ENCODE peak calls at places on chromosomes 5 and 9, in four cellular contexts. One of them, this sample, is unnamed.
A peak's percentile ranks its signal among the peaks of the same experiment; 100 is the strongest.

GRCh38 chr9:21579209-21579608 is 97.1 kb upstream of the IFNE start:
- DNase-seq in fibroblast of lung: peak; percentile 86
- DNase-seq in Peyer's patch: no peak
- DNase-seq in upper lobe of right lung: no peak
- DNase-seq in this sample: no peak

GRCh38 chr5:37721447-37721871 is 118.4 kb downstream of the GDNF start:
- DNase-seq in fibroblast of lung: peak; percentile 65
- DNase-seq in Peyer's patch: no peak
- DNase-seq in upper lobe of right lung: no peak
- DNase-seq in this sample: no peak

GRCh38 chr5:109689740-109690455 is at the start of gene MAN2A1:
- DNase-seq in fibroblast of lung: peak; percentile 64
- DNase-seq in Peyer's patch: peak; percentile 93
- DNase-seq in upper lobe of right lung: peak; percentile 91
- DNase-seq in this sample: peak; percentile 90

GRCh38 chr5:16819522-16820167 is 116.4 kb downstream of the MYO10 start:
- DNase-seq in fibroblast of lung: peak; percentile 82
- DNase-seq in Peyer's patch: no peak
- DNase-seq in upper lobe of right lung: no peak
- DNase-seq in this sample: no peak

GRCh38 chr5:31617867-31618266 is 21.1 kb upstream of the PDZD2 start:
- DNase-seq in fibroblast of lung: no peak
- DNase-seq in Peyer's patch: no peak
- DNase-seq in upper lobe of right lung: no peak
- DNase-seq in this sample: no peak

GRCh38 chr5:85709728-85710127 is 908.0 kb upstream of the COX7C start:
- DNase-seq in fibroblast of lung: no peak
- DNase-seq in Peyer's patch: no peak
- DNase-seq in upper lobe of right lung: no peak
- DNase-seq in this sample: no peak

GRCh38 chr5:1104327-1105006 is 7.4 kb downstream of the SLC12A7 start:
- DNase-seq in fibroblast of lung: no peak
- DNase-seq in Peyer's patch: no peak
- DNase-seq in upper lobe of right lung: no peak
- DNase-seq in this sample: no peak

GRCh38 chr9:21558627-21559401 is 76.7 kb upstream of the IFNE start:
- DNase-seq in fibroblast of lung: peak; percentile 52
- DNase-seq in Peyer's patch: no peak
- DNase-seq in upper lobe of right lung: peak; percentile 43
- DNase-seq in this sample: no peak

GRCh38 chr5:75524071-75524470 is 12.4 kb downstream of the POLK start:
- DNase-seq in fibroblast of lung: peak; percentile 10
- DNase-seq in Peyer's patch: no peak
- DNase-seq in upper lobe of right lung: no peak
- DNase-seq in this sample: no peak

GRCh38 chr5:22889714-22890113 is 36.6 kb upstream of the CDH12 start:
- DNase-seq in fibroblast of lung: no peak
- DNase-seq in Peyer's patch: no peak
- DNase-seq in upper lobe of right lung: no peak
- DNase-seq in this sample: no peak

GRCh38 chr5:21398511-21398910 is 1410.5 kb upstream of the CDH18 start:
- DNase-seq in fibroblast of lung: peak; percentile 0
- DNase-seq in Peyer's patch: no peak
- DNase-seq in upper lobe of right lung: no peak
- DNase-seq in this sample: no peak

GRCh38 chr5:10695055-10695649 is 65.9 kb downstream of the DAP start:
- DNase-seq in fibroblast of lung: peak; percentile 63
- DNase-seq in Peyer's patch: peak; percentile 85
- DNase-seq in upper lobe of right lung: peak; percentile 89
- DNase-seq in this sample: no peak

GRCh38 chr5:10689391-10690081 is 71.5 kb downstream of the DAP start:
- DNase-seq in fibroblast of lung: peak; percentile 64
- DNase-seq in Peyer's patch: no peak
- DNase-seq in upper lobe of right lung: no peak
- DNase-seq in this sample: no peak

GRCh38 chr5:10688651-10689171 is 72.3 kb downstream of the DAP start:
- DNase-seq in fibroblast of lung: no peak
- DNase-seq in Peyer's patch: no peak
- DNase-seq in upper lobe of right lung: no peak
- DNase-seq in this sample: no peak

GRCh38 chr5:10690460-10690859 is 70.6 kb downstream of the DAP start:
- DNase-seq in fibroblast of lung: peak; percentile 97
- DNase-seq in Peyer's patch: no peak
- DNase-seq in upper lobe of right lung: no peak
- DNase-seq in this sample: no peak

GRCh38 chr5:10691826-10692785 is 68.9 kb downstream of the DAP start:
- DNase-seq in fibroblast of lung: peak; percentile 91
- DNase-seq in Peyer's patch: no peak
- DNase-seq in upper lobe of right lung: no peak
- DNase-seq in this sample: no peak
- H3K9me3 ChIP-seq in fibroblast of lung: no peaks in the 10 kb centered on the region
- H3K9me3 ChIP-seq in Peyer's patch: no peaks in the 10 kb centered on the region
- H3K9me3 ChIP-seq in upper lobe of right lung: no peaks in the 10 kb centered on the region
- H3K9me3 ChIP-seq in this sample: no peaks in the 10 kb centered on the region

GRCh38 chr5:64163135-64163534 is 2.5 kb upstream of the RNF180 start:
- DNase-seq in fibroblast of lung: no peak
- DNase-seq in Peyer's patch: no peak
- DNase-seq in upper lobe of right lung: no peak
- DNase-seq in this sample: no peak
- H3K27ac ChIP-seq in fibroblast of lung: no peak overlapping the region
- H3K27ac ChIP-seq in Peyer's patch: no peak overlapping the region
- H3K27ac ChIP-seq in upper lobe of right lung: no peak overlapping the region
- H3K27ac ChIP-seq in this sample: no peak overlapping the region

GRCh38 chr5:63854076-63854475 is 108.2 kb downstream of the HTR1A start:
- DNase-seq in fibroblast of lung: no peak
- DNase-seq in Peyer's patch: no peak
- DNase-seq in upper lobe of right lung: no peak
- DNase-seq in this sample: no peak
- H3K9me3 ChIP-seq in fibroblast of lung: no peaks in the 10 kb centered on the region
- H3K9me3 ChIP-seq in Peyer's patch: no peaks in the 10 kb centered on the region
- H3K9me3 ChIP-seq in upper lobe of right lung: no peaks in the 10 kb centered on the region
- H3K9me3 ChIP-seq in this sample: no peaks in the 10 kb centered on the region

GRCh38 chr9:6567140-6567591 is 78.4 kb downstream of the GLDC start:
- DNase-seq in fibroblast of lung: peak; percentile 98
- DNase-seq in Peyer's patch: no peak
- DNase-seq in upper lobe of right lung: no peak
- DNase-seq in this sample: no peak

GRCh38 chr9:6564370-6564769 is 81.2 kb downstream of the GLDC start:
- DNase-seq in fibroblast of lung: peak; percentile 64
- DNase-seq in Peyer's patch: no peak
- DNase-seq in upper lobe of right lung: no peak
- DNase-seq in this sample: no peak

GRCh38 chr9:6566409-6567139 is 79.0 kb downstream of the GLDC start:
- DNase-seq in fibroblast of lung: peak; percentile 99
- DNase-seq in Peyer's patch: no peak
- DNase-seq in upper lobe of right lung: no peak
- DNase-seq in this sample: no peak

GRCh38 chr9:6564868-6565267 is 80.7 kb downstream of the GLDC start:
- DNase-seq in fibroblast of lung: peak; percentile 24
- DNase-seq in Peyer's patch: no peak
- DNase-seq in upper lobe of right lung: no peak
- DNase-seq in this sample: no peak

DNA sequence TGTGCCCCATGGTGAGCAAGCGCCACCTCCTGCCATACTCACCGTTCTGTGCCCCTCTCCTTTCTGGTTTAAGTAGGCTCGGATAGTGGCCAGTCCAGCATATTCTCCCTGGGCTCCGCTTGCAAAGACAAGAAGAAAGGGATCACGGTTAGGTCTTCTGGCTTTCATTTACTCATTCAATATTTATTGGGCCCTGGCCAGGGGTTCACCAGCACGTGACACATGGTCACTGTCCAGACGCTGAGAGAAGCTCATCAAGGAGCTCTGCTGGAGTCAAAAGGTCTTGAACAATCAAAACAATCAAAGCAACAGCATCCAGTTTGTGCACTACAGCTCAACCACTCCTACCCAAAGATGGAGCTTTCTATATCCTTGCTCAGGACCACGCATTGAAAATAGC is 80.2 kb downstream of the GLDC start:
- DNase-seq in fibroblast of lung: no peak
- DNase-seq in Peyer's patch: no peak
- DNase-seq in upper lobe of right lung: no peak
- DNase-seq in this sample: no peak
- H3K27ac ChIP-seq in fibroblast of lung: no peak overlapping the region
- H3K27ac ChIP-seq in Peyer's patch: no peak overlapping the region
- H3K27ac ChIP-seq in upper lobe of right lung: no peak overlapping the region
- H3K27ac ChIP-seq in this sample: no peak overlapping the region

This sample was measured in vagina.